ENCODE peak calls at places on chromosomes 4 and X, in seven cellular contexts. X is tibial nerve, Y is sigmoid colon, R is suprapubic skin, K is stomach, J is ovary, L is H1. A is an unnamed sample. For H3K36me3 and H3K4me1, the result is how much of the 10 kb centered on the place peaks cover.

GRCh38 chr4:92100980-92101379 is 202.8 kb upstream of the GRID2 start:
- DNase-seq in X (no peak), Y (no peak), R (no peak), K (no peak), J (no peak), L (no peak), A (no peak)

GRCh38 chr4:148704291-148704690 is 262.1 kb upstream of the NR3C2 start:
- DNase-seq in X (no peak), Y (no peak), R (no peak), K (no peak), J (no peak), L (no peak), A (no peak)

GRCh38 chr4:184439856-184440592 is 34.3 kb downstream of the IRF2 start:
- DNase-seq in X (no peak), Y (no peak), R (no peak), K (peak), J (peak), L (no peak), A (no peak)

GRCh38 chrX:141405878-141406492 is 163.7 kb upstream of the SPANXC start:
- DNase-seq in X (no peak), Y (no peak), R (no peak), K (no peak), J (no peak), L (no peak), A (no peak)

GRCh38 chr4:74503580-74503979 is 58.6 kb downstream of the AREG start:
- DNase-seq in X (no peak), Y (no peak), R (no peak), K (no peak), J (no peak), L (no peak), A (no peak)

GRCh38 chr4:123351713-123352112 is 44.9 kb upstream of the SPRY1 start:
- DNase-seq in X (no peak), Y (no peak), R (no peak), K (no peak), J (no peak), L (no peak), A (no peak)

GRCh38 chr4:101258782-101259353 is 88.5 kb downstream of the PPP3CA start:
- DNase-seq in X (no peak), Y (no peak), R (no peak), K (no peak), J (no peak), L (no peak), A (no peak)

GRCh38 chr4:180665994-180666818 is 1577.0 kb upstream of the TENM3 start:
- DNase-seq in X (no peak), Y (no peak), R (no peak), K (no peak), J (no peak), L (no peak), A (no peak)

GRCh38 chr4:162535121-162535520 is 371.3 kb upstream of the FSTL5 start:
- DNase-seq in X (no peak), Y (no peak), R (no peak), K (no peak), J (no peak), L (no peak), A (no peak)

GRCh38 chr4:112099701-112100289 is 45.5 kb upstream of the FAM241A start:
- DNase-seq in X (no peak), Y (no peak), R (no peak), K (no peak), J (no peak), L (no peak), A (no peak)

GRCh38 chr4:24743931-24744330 is 51.4 kb upstream of the SOD3 start:
- DNase-seq in X (no peak), Y (no peak), R (no peak), K (no peak), J (no peak), L (no peak), A (no peak)

GRCh38 chrX:19183777-19184485 is 61.7 kb upstream of the ADGRG2 start:
- DNase-seq in X (no peak), Y (no peak), R (no peak), K (no peak), J (peak), L (no peak), A (no peak)

GRCh38 chr4:71882113-71882512 is 98.2 kb upstream of the GC start:
- DNase-seq in X (no peak), Y (no peak), R (no peak), K (no peak), J (no peak), L (no peak), A (no peak)

GRCh38 chrX:16444353-16444752 is 205.6 kb upstream of the S100G start:
- DNase-seq in X (no peak), Y (no peak), R (no peak), K (no peak), J (no peak), L (no peak), A (no peak)

GRCh38 chrX:21394792-21395191 is 20.6 kb downstream of the CNKSR2 start:
- DNase-seq in X (no peak), Y (no peak), R (no peak), K (no peak), J (no peak), L (no peak), A (no peak)

GRCh38 chr4:113708250-113708649 is 53.3 kb downstream of the CAMK2D start:
- DNase-seq in X (no peak), Y (no peak), R (no peak), K (no peak), J (no peak), L (no peak), A (no peak)

GRCh38 chr4:127780598-127780997 is 1.5 kb upstream of the HSPA4L start:
- DNase-seq in X (no peak), Y (no peak), R (no peak), K (no peak), J (no peak), L (no peak), A (no peak)
- H3K36me3 ChIP-seq in X (under half), Y (under half), R (under half), K (under half), J (under half), L (under half), A (under half)

DNA sequence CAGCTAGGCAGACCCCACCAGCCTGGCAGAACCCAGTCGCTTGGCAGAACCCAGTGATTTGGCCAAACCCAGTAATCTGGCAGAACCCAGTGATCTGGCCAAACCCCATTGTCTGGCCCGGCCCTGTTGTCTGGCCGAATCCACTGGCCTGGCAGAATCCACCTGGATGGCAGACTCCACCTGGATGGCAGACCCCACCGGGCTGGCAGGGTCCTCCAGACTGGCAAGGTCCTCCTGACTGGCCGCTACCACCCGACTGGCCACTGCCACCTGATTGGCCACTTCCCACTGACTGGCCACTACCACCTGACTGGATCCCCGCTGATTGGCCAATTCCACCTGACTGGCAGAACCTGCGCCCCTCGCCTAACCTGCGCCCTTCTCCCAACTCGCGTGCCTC is 3.2 kb downstream of the MAGED1 start:
- DNase-seq in X (no peak), Y (no peak), R (no peak), K (no peak), J (no peak), L (no peak), A (no peak)
- H3K4me1 ChIP-seq in X (under half), Y (under half), R (under half), K (under half), J (under half), L (under half), A (under half)

GRCh38 chr4:172654482-172654881 is 514.1 kb upstream of the GALNT7 start:
- DNase-seq in X (no peak), Y (no peak), R (no peak), K (no peak), J (no peak), L (no peak), A (no peak)
- TF ChIP-seq EP300 in X (no peak), Y (no peak), R (no peak), K (no peak), J (no peak), L (no peak), A (no peak)

GRCh38 chr4:95833652-95834276 is 6.1 kb upstream of the PDHA2 start:
- DNase-seq in X (no peak), Y (no peak), R (no peak), K (no peak), J (no peak), L (no peak), A (no peak)
- H3K36me3 ChIP-seq in X (under half), Y (under half), R (under half), K (under half), J (under half), L (under half), A (under half)

GRCh38 chrX:108018659-108019381 is 26.0 kb upstream of the VSIG1 start:
- DNase-seq in X (no peak), Y (no peak), R (no peak), K (no peak), J (no peak), L (no peak), A (no peak)
- H3K4me1 ChIP-seq in X (under half), Y (under half), R (under half), K (under half), J (under half), L (under half), A (under half)

GRCh38 chr4:1756893-1757779 is 35.8 kb downstream of the TACC3 start:
- DNase-seq in X (no peak), Y (no peak), R (no peak), K (no peak), J (no peak), L (no peak), A (no peak)
- TF ChIP-seq EP300 in X (no peak), Y (no peak), R (no peak), K (no peak), J (no peak), L (no peak), A (no peak)

GRCh38 chrX:12327836-12328235 is 189.6 kb downstream of the FRMPD4 start:
- DNase-seq in X (no peak), Y (no peak), R (no peak), K (no peak), J (no peak), L (no peak), A (no peak)
- H3K36me3 ChIP-seq in X (under half), Y (under half), R (under half), K (under half), J (under half), L (under half), A (under half)

DNA sequence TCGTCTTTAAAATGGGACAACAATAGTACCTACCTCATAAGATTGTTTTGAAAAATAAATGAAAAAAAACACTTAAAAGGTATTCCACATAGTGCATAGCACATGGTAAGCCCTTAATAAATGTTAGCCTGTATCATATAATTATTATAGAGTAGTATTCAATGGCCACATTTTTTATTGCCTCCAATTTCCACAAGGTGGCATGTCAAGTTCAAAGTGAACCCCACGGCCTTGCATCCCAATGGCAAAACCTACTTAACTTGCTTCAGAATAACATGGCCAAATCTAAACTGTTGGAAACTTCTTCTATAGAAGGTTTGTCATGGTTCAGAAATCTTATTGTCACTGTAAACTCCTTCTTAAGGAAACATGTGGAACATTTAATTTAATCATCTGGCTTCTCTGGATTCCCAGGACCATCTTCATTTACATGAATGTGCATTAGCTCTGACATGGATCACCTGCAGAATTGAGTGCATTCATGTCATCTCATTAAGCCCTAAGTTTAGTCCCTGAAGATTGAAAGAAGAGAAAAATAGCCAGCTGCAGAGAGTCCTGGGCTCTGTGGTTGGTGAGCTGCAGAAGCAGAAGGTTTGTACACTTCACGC is 60.9 kb downstream of the ANXA3 start:
- DNase-seq in X (no peak), Y (no peak), R (no peak), K (no peak), J (no peak), L (no peak), A (peak)
- H3K4me1 ChIP-seq in X (under half), Y (under half), R (under half), K (under half), J (under half), L (under half), A (under half)

A was measured in transverse colon.